ENCODE peak calls at places on chromosomes 3 and 15, in ten cellular contexts. X, D, G, W, F, Y, E, S, Q and I are unnamed samples.

GRCh38 chr3:45922950-45923590 is 20.2 kb upstream of the CXCR6 start:
- DNase-seq in X (no peak), D (no peak), G (no peak), W (no peak), F (no peak), Y (no peak), E (no peak), S (no peak), Q (no peak), I (no peak)

GRCh38 chr3:113132571-113132996 is 78.8 kb upstream of the BOC start:
- DNase-seq in X (no peak), D (peak), G (no peak), W (no peak), F (no peak), Y (no peak), E (no peak), S (no peak), Q (peak), I (peak)

GRCh38 chr3:176872771-176873209 is 324.5 kb downstream of the TBL1XR1 start:
- DNase-seq in X (peak), D (peak), G (no peak), W (peak), F (no peak), Y (peak), E (peak), S (peak), Q (peak), I (peak)

GRCh38 chr3:145767909-145768308 is 393.1 kb downstream of the PLOD2 start:
- DNase-seq in X (no peak), D (peak), G (no peak), W (no peak), F (no peak), Y (no peak), E (no peak), S (peak), Q (peak), I (no peak)

GRCh38 chr3:72414481-72415016 is 433.7 kb downstream of the SHQ1 start:
- DNase-seq in X (no peak), D (no peak), G (no peak), W (no peak), F (no peak), Y (no peak), E (no peak), S (no peak), Q (no peak), I (no peak)

GRCh38 chr3:17753271-17753992 is 11.0 kb upstream of the TBC1D5 start:
- DNase-seq in X (no peak), D (no peak), G (no peak), W (no peak), F (no peak), Y (no peak), E (no peak), S (no peak), Q (no peak), I (peak)

GRCh38 chr3:160577551-160578195 is 12.3 kb upstream of the KPNA4 start:
- DNase-seq in X (no peak), D (peak), G (no peak), W (no peak), F (no peak), Y (peak), E (no peak), S (peak), Q (peak), I (peak)

GRCh38 chr3:158573714-158574113 is 2.7 kb downstream of the MLF1 start:
- DNase-seq in X (no peak), D (no peak), G (no peak), W (no peak), F (no peak), Y (no peak), E (no peak), S (peak), Q (peak), I (peak)

GRCh38 chr3:154310840-154311239 is 13.4 kb downstream of the DHX36 start:
- DNase-seq in X (no peak), D (peak), G (no peak), W (no peak), F (no peak), Y (no peak), E (no peak), S (no peak), Q (no peak), I (peak)

GRCh38 chr15:98834976-98835375 is 172.6 kb downstream of the PGPEP1L start:
- DNase-seq in X (no peak), D (no peak), G (no peak), W (no peak), F (no peak), Y (no peak), E (no peak), S (no peak), Q (no peak), I (no peak)

GRCh38 chr15:70376929-70377691 is 279.4 kb upstream of the TLE3 start:
- DNase-seq in X (peak), D (peak), G (peak), W (peak), F (no peak), Y (no peak), E (peak), S (peak), Q (no peak), I (peak)

GRCh38 chr3:8607285-8608040 is 37.1 kb downstream of the SSUH2 start:
- DNase-seq in X (peak), D (peak), G (peak), W (peak), F (no peak), Y (peak), E (peak), S (peak), Q (peak), I (peak)

GRCh38 chr3:126277629-126278378 is 79.4 kb downstream of the KLF15 start:
- DNase-seq in X (no peak), D (peak), G (no peak), W (no peak), F (no peak), Y (no peak), E (no peak), S (no peak), Q (no peak), I (no peak)

GRCh38 chr15:52261498-52262242 is 33.9 kb downstream of the MYO5C start:
- DNase-seq in X (peak), D (peak), G (peak), W (peak), F (peak), Y (peak), E (peak), S (peak), Q (peak), I (peak)

GRCh38 chr3:20225769-20226168 is 39.8 kb upstream of the SGO1 start:
- DNase-seq in X (no peak), D (peak), G (no peak), W (no peak), F (no peak), Y (no peak), E (peak), S (peak), Q (peak), I (peak)

GRCh38 chr3:27714101-27714526 is 8.0 kb downstream of the EOMES start:
- DNase-seq in X (no peak), D (no peak), G (no peak), W (no peak), F (no peak), Y (no peak), E (no peak), S (peak), Q (no peak), I (no peak)

GRCh38 chr3:122299872-122300460 is 25.1 kb upstream of the CSTA start:
- DNase-seq in X (peak), D (peak), G (no peak), W (no peak), F (no peak), Y (peak), E (peak), S (peak), Q (peak), I (peak)

GRCh38 chr15:69081310-69082004 is 67.0 kb downstream of the NOX5 start:
- DNase-seq in X (peak), D (peak), G (peak), W (peak), F (no peak), Y (no peak), E (no peak), S (peak), Q (no peak), I (peak)

GRCh38 chr15:55789066-55789660 is 46.2 kb upstream of the PRTG start:
- DNase-seq in X (peak), D (no peak), G (peak), W (no peak), F (no peak), Y (peak), E (no peak), S (peak), Q (peak), I (no peak)

GRCh38 chr15:45448066-45448510 is 69.7 kb upstream of the GATM start:
- DNase-seq in X (no peak), D (no peak), G (no peak), W (no peak), F (no peak), Y (no peak), E (no peak), S (no peak), Q (peak), I (no peak)

GRCh38 chr3:114384558-114384903 is 90.7 kb downstream of the TIGIT start:
- DNase-seq in X (no peak), D (no peak), G (no peak), W (no peak), F (no peak), Y (no peak), E (no peak), S (no peak), Q (no peak), I (no peak)

GRCh38 chr15:96047255-96047931 is 283.1 kb upstream of the NR2F2 start:
- DNase-seq in X (no peak), D (peak), G (no peak), W (no peak), F (no peak), Y (no peak), E (no peak), S (no peak), Q (no peak), I (peak)

GRCh38 chr15:83422090-83422489 is 25.1 kb upstream of the SH3GL3 start:
- DNase-seq in X (no peak), D (no peak), G (no peak), W (no peak), F (no peak), Y (no peak), E (no peak), S (no peak), Q (no peak), I (no peak)

GRCh38 chr3:122415762-122416654 is at the start of gene WDR5B:
- DNase-seq in X (peak), D (peak), G (peak), W (peak), F (peak), Y (peak), E (peak), S (peak), Q (peak), I (peak)

GRCh38 chr3:45468326-45468725 is 80.0 kb downstream of the LARS2 start:
- DNase-seq in X (no peak), D (no peak), G (no peak), W (no peak), F (no peak), Y (no peak), E (no peak), S (no peak), Q (no peak), I (no peak)

GRCh38 chr15:74201656-74202420 is 749 bp downstream of the STRA6 start:
- DNase-seq in X (no peak), D (no peak), G (no peak), W (no peak), F (no peak), Y (no peak), E (peak), S (no peak), Q (peak), I (peak)

GRCh38 chr15:86502313-86502712 is 422.6 kb downstream of the AGBL1 start:
- DNase-seq in X (no peak), D (no peak), G (no peak), W (no peak), F (no peak), Y (no peak), E (no peak), S (no peak), Q (no peak), I (no peak)

GRCh38 chr15:86505951-86506350 is 426.3 kb downstream of the AGBL1 start:
- DNase-seq in X (no peak), D (no peak), G (no peak), W (no peak), F (no peak), Y (no peak), E (no peak), S (no peak), Q (no peak), I (no peak)
- H3K4me3 ChIP-seq in X (no peak), D (no peak), G (no peak), W (no peak), F (no peak), Y (no peak), E (no peak), S (no peak), Q (no peak), I (no peak)

DNA sequence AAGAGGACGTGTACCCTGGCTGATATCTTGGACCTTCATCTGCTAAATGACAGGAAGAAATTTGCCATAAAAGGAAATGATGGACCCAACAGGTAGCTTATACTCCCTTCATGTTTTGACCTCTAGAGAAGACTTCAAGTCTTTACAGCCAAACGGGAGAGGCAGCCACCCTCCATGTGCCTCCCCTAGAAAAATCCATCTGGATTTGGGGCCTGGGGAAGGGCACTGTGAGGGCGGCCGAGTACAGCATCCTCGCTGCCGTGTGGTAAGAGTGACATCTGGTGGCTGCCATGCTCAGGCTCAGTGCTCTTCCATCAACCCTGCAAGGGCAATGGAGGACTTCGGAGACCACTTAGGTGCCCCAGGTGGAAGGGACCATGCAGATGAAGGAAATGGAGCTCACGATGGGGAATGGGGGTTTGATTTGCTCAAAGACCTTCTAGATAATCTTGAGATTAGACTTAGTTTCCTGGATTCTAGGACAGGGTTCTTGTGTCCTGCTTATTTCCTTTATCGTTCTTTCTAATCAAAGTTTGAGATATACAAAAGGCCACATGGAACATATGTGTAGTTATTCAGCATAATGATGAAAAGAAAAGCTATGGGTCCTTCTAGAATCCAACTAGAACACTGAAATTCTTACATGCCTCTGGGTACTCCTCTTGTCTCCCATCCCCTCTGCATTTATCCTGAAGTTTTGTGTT is 44.4 kb downstream of the AQP9 start:
- DNase-seq in X (no peak), D (peak), G (peak), W (no peak), F (no peak), Y (peak), E (peak), S (peak), Q (peak), I (peak)
- TF ChIP-seq CTCF in X (peak), D (peak), G (peak), W (peak), F (peak), Y (peak), E (peak), S (peak), Q (peak), I (peak)

GRCh38 chr3:109228391-109229080 is 87.8 kb downstream of the DPPA2 start:
- DNase-seq in X (no peak), D (no peak), G (no peak), W (no peak), F (no peak), Y (no peak), E (no peak), S (no peak), Q (no peak), I (no peak)

GRCh38 chr3:109234300-109234699 is 82.0 kb downstream of the DPPA2 start:
- DNase-seq in X (no peak), D (no peak), G (no peak), W (no peak), F (no peak), Y (no peak), E (no peak), S (peak), Q (no peak), I (no peak)
- H3K4me3 ChIP-seq in X (no peak), D (no peak), G (no peak), W (no peak), F (no peak), Y (no peak), E (no peak), S (peak), Q (no peak), I (no peak)

DNA sequence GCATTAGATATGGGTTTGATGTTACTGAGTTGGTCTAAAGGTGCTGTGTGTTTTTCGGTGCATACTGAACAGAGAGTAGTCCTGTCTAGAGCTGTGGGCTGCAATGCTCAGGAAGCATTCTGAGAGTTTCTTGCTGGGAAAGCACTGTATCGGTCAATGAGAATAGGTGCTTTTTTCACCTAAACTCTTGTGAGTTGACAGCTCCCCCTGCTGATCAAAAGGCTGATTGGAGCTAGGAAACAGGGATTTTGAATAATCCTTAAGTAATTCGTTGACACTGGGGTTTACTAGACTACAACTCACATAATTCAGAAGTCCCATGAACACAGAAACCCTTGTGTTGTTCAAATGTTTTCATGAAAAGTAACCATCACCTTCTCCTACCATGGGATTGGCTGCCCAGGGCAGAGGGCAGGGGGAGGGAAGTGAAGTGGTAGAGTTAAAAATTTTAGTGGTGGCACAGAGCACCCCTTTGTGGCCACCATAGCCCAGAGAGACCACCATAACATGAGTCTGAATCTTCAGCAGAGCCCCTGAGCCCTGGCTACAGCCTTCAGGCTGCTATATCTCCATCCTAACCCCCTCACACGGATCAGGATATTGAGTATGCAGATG is 13.0 kb upstream of the MANF start:
- DNase-seq in X (peak), D (peak), G (no peak), W (no peak), F (no peak), Y (peak), E (peak), S (peak), Q (peak), I (peak)
- TF ChIP-seq CTCF in X (peak), D (peak), G (peak), W (peak), F (peak), Y (peak), E (peak), S (peak), Q (peak), I (peak)

DNA sequence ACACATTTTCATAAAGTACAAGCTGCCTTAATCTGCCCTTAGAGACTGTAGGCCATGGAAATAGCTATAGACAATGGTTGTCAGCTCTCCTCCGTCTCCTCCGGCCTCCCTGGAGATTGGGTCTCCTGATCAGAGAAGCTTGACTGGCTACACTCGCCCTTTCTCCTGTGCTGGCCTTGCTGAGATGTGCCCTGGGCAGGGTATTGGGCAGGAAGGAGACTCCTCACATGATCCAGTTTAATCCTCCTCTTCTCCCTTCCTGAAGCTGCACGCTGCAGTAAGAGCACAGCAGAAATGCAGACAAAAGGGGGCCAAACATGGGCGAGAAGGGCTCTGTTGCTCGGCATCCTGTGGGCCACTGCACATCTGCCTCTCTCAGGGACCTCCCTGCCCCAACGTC is at the start of gene SLC24A5:
- DNase-seq in X (no peak), D (no peak), G (no peak), W (no peak), F (no peak), Y (no peak), E (no peak), S (no peak), Q (no peak), I (no peak)
- H3K4me3 ChIP-seq in X (no peak), D (no peak), G (no peak), W (no peak), F (no peak), Y (no peak), E (no peak), S (no peak), Q (no peak), I (no peak)

GRCh38 chr3:16249336-16249735 is 15.4 kb downstream of the DPH3 start:
- DNase-seq in X (no peak), D (peak), G (no peak), W (no peak), F (no peak), Y (peak), E (peak), S (peak), Q (peak), I (peak)

GRCh38 chr3:16245613-16246012 is 19.1 kb downstream of the DPH3 start:
- DNase-seq in X (no peak), D (no peak), G (no peak), W (no peak), F (no peak), Y (no peak), E (no peak), S (no peak), Q (no peak), I (no peak)

GRCh38 chr3:16248556-16248955 is 16.2 kb downstream of the DPH3 start:
- DNase-seq in X (no peak), D (no peak), G (no peak), W (no peak), F (no peak), Y (no peak), E (no peak), S (no peak), Q (no peak), I (no peak)

GRCh38 chr3:16243706-16244490 is 20.8 kb downstream of the DPH3 start:
- DNase-seq in X (no peak), D (peak), G (peak), W (no peak), F (no peak), Y (no peak), E (no peak), S (no peak), Q (peak), I (peak)

GRCh38 chr3:16247282-16248058 is 17.3 kb downstream of the DPH3 start:
- DNase-seq in X (peak), D (peak), G (peak), W (peak), F (peak), Y (peak), E (peak), S (peak), Q (peak), I (peak)
- TF ChIP-seq CTCF in X (peak), D (peak), G (peak), W (peak), F (peak), Y (peak), E (peak), S (peak), Q (peak), I (peak)

GRCh38 chr3:48899298-48899697 is 616 bp upstream of the SLC25A20 start:
- DNase-seq in X (no peak), D (peak), G (no peak), W (no peak), F (no peak), Y (no peak), E (no peak), S (no peak), Q (no peak), I (no peak)
- H3K4me3 ChIP-seq in X (no peak), D (peak), G (peak), W (peak), F (peak), Y (no peak), E (peak), S (peak), Q (peak), I (peak)